ENCODE peak calls at places on chromosomes 12 and 14, in nine cellular contexts. One of them, this sample, is unnamed.

GRCh38 chr12:46830731-46831334 is 5.0 kb upstream of the SLC38A4 start:
- DNase-seq in ovary: no peak
- DNase-seq in breast epithelium: no peak
- DNase-seq in adrenal gland: peak
- DNase-seq in GM12892: no peak
- DNase-seq in HCT116: no peak
- DNase-seq in A549: no peak
- DNase-seq in tibial nerve: no peak
- DNase-seq in IMR-90: no peak
- DNase-seq in this sample: no peak

GRCh38 chr12:71447691-71448660 is 8.4 kb downstream of the LGR5 start:
- DNase-seq in ovary: no peak
- DNase-seq in GM12892: no peak
- DNase-seq in breast epithelium: no peak
- DNase-seq in IMR-90: no peak
- DNase-seq in A549: no peak
- DNase-seq in adrenal gland: no peak
- DNase-seq in tibial nerve: no peak
- DNase-seq in HCT116: no peak
- DNase-seq in this sample: no peak

GRCh38 chr12:77999074-77999715 is 168.5 kb downstream of the NAV3 start:
- DNase-seq in GM12892: no peak
- DNase-seq in HCT116: no peak
- DNase-seq in ovary: no peak
- DNase-seq in IMR-90: no peak
- DNase-seq in A549: no peak
- DNase-seq in breast epithelium: no peak
- DNase-seq in adrenal gland: no peak
- DNase-seq in tibial nerve: no peak
- DNase-seq in this sample: no peak

GRCh38 chr14:67940476-67940875 is 120.9 kb downstream of the RAD51B start:
- DNase-seq in IMR-90: peak
- DNase-seq in GM12892: no peak
- DNase-seq in ovary: no peak
- DNase-seq in HCT116: no peak
- DNase-seq in breast epithelium: no peak
- DNase-seq in A549: no peak
- DNase-seq in adrenal gland: no peak
- DNase-seq in tibial nerve: no peak
- DNase-seq in this sample: no peak

GRCh38 chr12:87305481-87305880 is 723.7 kb downstream of the C12orf50 start:
- DNase-seq in HCT116: no peak
- DNase-seq in GM12892: no peak
- DNase-seq in A549: no peak
- DNase-seq in IMR-90: peak
- DNase-seq in tibial nerve: no peak
- DNase-seq in ovary: no peak
- DNase-seq in breast epithelium: no peak
- DNase-seq in adrenal gland: no peak
- DNase-seq in this sample: no peak

GRCh38 chr12:131076791-131077747 is 123.4 kb downstream of the ADGRD1 start:
- DNase-seq in adrenal gland: no peak
- DNase-seq in breast epithelium: no peak
- DNase-seq in A549: no peak
- DNase-seq in IMR-90: no peak
- DNase-seq in HCT116: no peak
- DNase-seq in GM12892: no peak
- DNase-seq in tibial nerve: no peak
- DNase-seq in ovary: no peak
- DNase-seq in this sample: no peak

GRCh38 chr14:36224176-36224575 is 47.7 kb upstream of the PTCSC3 start:
- DNase-seq in GM12892: no peak
- DNase-seq in A549: no peak
- DNase-seq in ovary: no peak
- DNase-seq in IMR-90: no peak
- DNase-seq in tibial nerve: no peak
- DNase-seq in breast epithelium: no peak
- DNase-seq in HCT116: no peak
- DNase-seq in adrenal gland: no peak
- DNase-seq in this sample: no peak

GRCh38 chr12:95700316-95700785 is 90.2 kb downstream of the NTN4 start:
- DNase-seq in GM12892: peak
- DNase-seq in breast epithelium: no peak
- DNase-seq in ovary: no peak
- DNase-seq in IMR-90: peak
- DNase-seq in adrenal gland: peak
- DNase-seq in A549: no peak
- DNase-seq in HCT116: no peak
- DNase-seq in tibial nerve: no peak
- DNase-seq in this sample: no peak

GRCh38 chr12:94297325-94297724 is 148.9 kb downstream of the PLXNC1 start:
- DNase-seq in ovary: no peak
- DNase-seq in A549: no peak
- DNase-seq in tibial nerve: no peak
- DNase-seq in GM12892: no peak
- DNase-seq in HCT116: no peak
- DNase-seq in breast epithelium: no peak
- DNase-seq in adrenal gland: no peak
- DNase-seq in IMR-90: no peak
- DNase-seq in this sample: no peak

GRCh38 chr12:52692253-52692652 is 11.1 kb downstream of the KRT77 start:
- DNase-seq in ovary: no peak
- DNase-seq in HCT116: no peak
- DNase-seq in A549: no peak
- DNase-seq in IMR-90: no peak
- DNase-seq in breast epithelium: no peak
- DNase-seq in tibial nerve: no peak
- DNase-seq in GM12892: no peak
- DNase-seq in adrenal gland: no peak
- DNase-seq in this sample: peak

GRCh38 chr14:88299865-88300264 is 23.2 kb downstream of the KCNK10 start:
- DNase-seq in adrenal gland: peak
- DNase-seq in breast epithelium: no peak
- DNase-seq in A549: no peak
- DNase-seq in IMR-90: no peak
- DNase-seq in GM12892: no peak
- DNase-seq in tibial nerve: no peak
- DNase-seq in HCT116: no peak
- DNase-seq in ovary: no peak
- DNase-seq in this sample: no peak

GRCh38 chr14:62209287-62209899 is 447.2 kb downstream of the SNAPC1 start:
- DNase-seq in GM12892: no peak
- DNase-seq in HCT116: no peak
- DNase-seq in ovary: no peak
- DNase-seq in breast epithelium: no peak
- DNase-seq in IMR-90: peak
- DNase-seq in tibial nerve: no peak
- DNase-seq in adrenal gland: no peak
- DNase-seq in A549: no peak
- DNase-seq in this sample: no peak

GRCh38 chr14:63938198-63939005 is 85.6 kb downstream of the SYNE2 start:
- DNase-seq in ovary: peak
- DNase-seq in tibial nerve: no peak
- DNase-seq in IMR-90: peak
- DNase-seq in HCT116: no peak
- DNase-seq in GM12892: no peak
- DNase-seq in adrenal gland: peak
- DNase-seq in breast epithelium: no peak
- DNase-seq in A549: no peak
- DNase-seq in this sample: no peak

GRCh38 chr14:87049886-87050820 is 942.8 kb downstream of the GALC start:
- DNase-seq in A549: peak
- DNase-seq in GM12892: no peak
- DNase-seq in tibial nerve: no peak
- DNase-seq in adrenal gland: no peak
- DNase-seq in breast epithelium: no peak
- DNase-seq in ovary: no peak
- DNase-seq in IMR-90: peak
- DNase-seq in HCT116: no peak
- DNase-seq in this sample: peak

GRCh38 chr12:117188121-117188665 is 2.1 kb downstream of the FBXO21 start:
- DNase-seq in A549: no peak
- DNase-seq in HCT116: no peak
- DNase-seq in IMR-90: no peak
- DNase-seq in ovary: no peak
- DNase-seq in breast epithelium: no peak
- DNase-seq in GM12892: no peak
- DNase-seq in adrenal gland: peak
- DNase-seq in tibial nerve: no peak
- DNase-seq in this sample: no peak

DNA sequence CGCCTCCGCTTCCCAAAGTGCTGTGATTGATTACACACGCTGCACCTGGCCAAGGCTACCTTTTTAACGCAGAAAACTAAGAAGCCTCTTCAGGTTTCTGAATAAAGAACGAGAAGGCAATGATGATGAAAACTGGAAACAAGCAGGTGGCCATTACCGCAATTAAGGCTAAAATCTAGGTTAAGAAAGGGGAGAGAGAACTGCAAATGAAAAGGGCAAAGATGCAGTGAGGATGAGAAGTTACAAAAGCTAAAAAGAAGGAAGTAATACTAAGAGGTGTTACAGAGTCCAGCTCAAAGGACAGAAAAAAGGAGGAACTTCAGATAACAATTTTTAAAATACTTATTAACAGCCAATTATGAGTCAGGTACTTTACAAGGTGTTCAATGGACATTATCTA is 79.7 kb downstream of the DUSP16 start:
- DNase-seq in IMR-90: no peak
- DNase-seq in ovary: no peak
- DNase-seq in adrenal gland: no peak
- DNase-seq in breast epithelium: no peak
- DNase-seq in HCT116: no peak
- DNase-seq in A549: no peak
- DNase-seq in GM12892: no peak
- DNase-seq in tibial nerve: no peak
- DNase-seq in this sample: no peak
- TF ChIP-seq POLR2A in IMR-90: no peak
- TF ChIP-seq POLR2A in ovary: no peak
- TF ChIP-seq POLR2A in adrenal gland: no peak
- TF ChIP-seq POLR2A in breast epithelium: no peak
- TF ChIP-seq POLR2A in HCT116: no peak
- TF ChIP-seq POLR2A in A549: no peak
- TF ChIP-seq POLR2A in GM12892: no peak
- TF ChIP-seq POLR2A in tibial nerve: no peak
- TF ChIP-seq POLR2A in this sample: no peak

DNA sequence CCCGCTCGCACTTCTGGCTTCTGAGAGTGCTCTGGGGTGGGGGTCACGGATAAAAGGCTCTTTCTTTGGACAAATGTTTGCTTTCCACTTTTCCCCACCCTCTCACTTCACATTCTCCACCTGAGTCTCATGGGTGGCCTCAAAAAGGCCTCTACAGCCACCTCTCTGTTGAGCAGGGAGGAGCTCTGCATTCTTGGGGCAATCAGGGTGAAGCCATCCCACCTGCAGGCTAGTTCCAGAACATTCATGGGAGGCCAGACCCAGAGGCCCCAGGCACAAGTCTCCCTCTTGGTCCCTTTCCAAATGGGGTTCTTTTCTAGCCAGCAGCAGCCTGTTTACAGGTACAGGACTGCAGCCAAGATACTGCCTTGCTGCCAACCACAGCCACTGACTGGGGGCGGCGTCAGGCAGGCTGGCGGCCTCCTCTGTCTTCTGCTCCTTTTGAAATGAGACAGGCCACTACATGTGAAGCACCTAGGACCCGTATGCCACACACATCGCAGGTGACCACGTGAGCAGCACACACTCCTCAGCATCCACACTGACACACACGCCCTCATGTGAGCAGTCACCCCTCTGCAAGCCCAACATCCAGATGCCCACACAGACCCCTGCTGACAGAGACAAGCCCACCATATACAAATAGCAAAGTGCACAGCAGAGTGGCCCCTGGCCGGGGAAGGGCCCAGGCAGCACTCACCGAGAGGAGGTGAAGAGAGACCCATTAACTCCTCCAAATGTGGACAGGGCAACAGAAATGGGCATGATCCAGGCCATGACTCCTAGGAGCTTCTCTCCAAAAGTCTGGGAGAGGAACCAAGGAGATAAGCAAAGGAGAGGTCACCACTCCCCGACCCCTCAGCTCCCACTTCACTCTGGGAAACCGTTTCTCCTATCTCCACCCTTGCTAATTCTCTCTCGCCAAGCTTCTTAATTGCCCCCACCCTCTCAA is 18.4 kb upstream of the CEBPE start:
- DNase-seq in IMR-90: no peak
- DNase-seq in HCT116: no peak
- DNase-seq in A549: no peak
- DNase-seq in ovary: no peak
- DNase-seq in tibial nerve: no peak
- DNase-seq in breast epithelium: peak
- DNase-seq in GM12892: no peak
- DNase-seq in adrenal gland: no peak
- DNase-seq in this sample: no peak
- TF ChIP-seq POLR2A in IMR-90: no peak
- TF ChIP-seq POLR2A in HCT116: no peak
- TF ChIP-seq POLR2A in A549: no peak
- TF ChIP-seq POLR2A in ovary: no peak
- TF ChIP-seq POLR2A in tibial nerve: no peak
- TF ChIP-seq POLR2A in breast epithelium: no peak
- TF ChIP-seq POLR2A in GM12892: no peak
- TF ChIP-seq POLR2A in adrenal gland: no peak
- TF ChIP-seq POLR2A in this sample: no peak

GRCh38 chr12:107822356-107822755 is 47.9 kb downstream of the ASCL4 start:
- DNase-seq in HCT116: no peak
- DNase-seq in A549: no peak
- DNase-seq in breast epithelium: no peak
- DNase-seq in GM12892: no peak
- DNase-seq in IMR-90: no peak
- DNase-seq in ovary: no peak
- DNase-seq in tibial nerve: no peak
- DNase-seq in adrenal gland: no peak
- DNase-seq in this sample: no peak
- TF ChIP-seq POLR2A in HCT116: no peak
- TF ChIP-seq POLR2A in A549: no peak
- TF ChIP-seq POLR2A in breast epithelium: no peak
- TF ChIP-seq POLR2A in GM12892: no peak
- TF ChIP-seq POLR2A in IMR-90: no peak
- TF ChIP-seq POLR2A in ovary: no peak
- TF ChIP-seq POLR2A in tibial nerve: no peak
- TF ChIP-seq POLR2A in adrenal gland: no peak
- TF ChIP-seq POLR2A in this sample: no peak

DNA sequence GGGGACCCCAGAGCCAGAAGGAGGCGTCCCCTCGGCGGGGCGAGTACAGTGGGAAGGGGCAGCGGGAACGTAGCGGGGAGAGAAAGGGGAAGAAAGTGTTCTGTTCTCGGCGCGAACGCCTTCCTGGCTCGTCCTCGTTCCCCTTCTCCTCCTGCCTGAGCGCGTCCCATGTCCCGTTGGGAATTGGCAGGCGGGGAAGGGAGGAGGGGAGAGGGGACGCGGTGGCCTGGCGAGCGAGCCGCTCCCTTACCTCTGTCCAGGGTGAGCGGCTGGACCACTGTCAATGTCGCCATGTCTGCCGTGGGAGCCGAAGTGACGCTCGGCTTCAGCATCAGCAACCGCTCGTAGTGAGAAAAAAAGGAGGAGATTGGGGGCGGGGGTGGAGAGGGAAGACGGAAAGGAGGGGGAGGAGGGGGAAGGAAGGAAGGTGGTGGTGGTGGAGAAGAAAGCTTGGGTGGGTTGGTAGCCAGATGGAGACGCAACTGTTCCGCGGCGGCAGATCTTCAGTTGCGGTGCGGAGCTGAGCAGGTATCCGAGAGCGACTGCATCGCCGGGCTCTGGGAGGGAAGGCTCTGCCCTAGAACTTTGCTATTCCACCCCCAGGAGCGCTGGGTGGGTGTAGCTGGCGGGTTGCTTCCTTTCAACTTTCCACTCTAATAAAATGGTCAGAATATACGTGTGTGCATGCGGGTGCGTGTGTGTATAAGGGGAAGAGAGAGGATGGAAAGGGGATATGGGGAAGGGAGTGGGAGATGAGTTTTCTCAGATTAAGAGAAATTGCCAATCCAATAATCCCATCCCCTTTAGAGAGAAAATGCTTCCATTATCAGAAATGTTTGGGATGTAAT is at the start of gene LIN7A:
- DNase-seq in breast epithelium: no peak
- DNase-seq in GM12892: peak
- DNase-seq in IMR-90: peak
- DNase-seq in HCT116: no peak
- DNase-seq in A549: peak
- DNase-seq in tibial nerve: no peak
- DNase-seq in adrenal gland: no peak
- DNase-seq in ovary: peak
- DNase-seq in this sample: no peak
- TF ChIP-seq POLR2A in breast epithelium: no peak
- TF ChIP-seq POLR2A in GM12892: no peak
- TF ChIP-seq POLR2A in IMR-90: no peak
- TF ChIP-seq POLR2A in HCT116: no peak
- TF ChIP-seq POLR2A in A549: no peak
- TF ChIP-seq POLR2A in tibial nerve: no peak
- TF ChIP-seq POLR2A in adrenal gland: no peak
- TF ChIP-seq POLR2A in ovary: no peak
- TF ChIP-seq POLR2A in this sample: no peak